ENCODE peak calls at places on chromosomes 1 and 21, in five cellular contexts. R is CD8-positive, alpha-beta memory T cell; S is PC-9; J is thoracic aorta; C is lower lobe of right lung. L is an unnamed sample. For H3K9me3, the result is how much of the 10 kb centered on the place peaks cover.

GRCh38 chr1:53737648-53738204 is 1.2 kb downstream of the GLIS1 start:
- DNase-seq in J (no peak), C (no peak), S (no peak), R (no peak), L (no peak)

GRCh38 chr1:201982923-201983805 is 716 bp downstream of the RNPEP start:
- DNase-seq in S (peak), J (no peak), R (peak), C (peak), L (peak)

GRCh38 chr1:240004086-240004749 is 87.5 kb upstream of the FMN2 start:
- DNase-seq in C (no peak), J (no peak), S (no peak), R (no peak), L (peak)

GRCh38 chr1:26081267-26082019 is 14.0 kb upstream of the TRIM63 start:
- DNase-seq in S (no peak), J (no peak), R (no peak), C (no peak), L (no peak)

GRCh38 chr1:59689741-59690140 is 125.0 kb upstream of the HOOK1 start:
- DNase-seq in S (no peak), R (no peak), C (no peak), J (no peak), L (no peak)

GRCh38 chr1:187443939-187444338 is 615.2 kb downstream of the PLA2G4A start:
- DNase-seq in S (no peak), J (no peak), R (no peak), C (no peak), L (no peak)

GRCh38 chr1:44611866-44612265 is 62.4 kb downstream of the TMEM53 start:
- DNase-seq in J (no peak), S (no peak), R (no peak), C (no peak), L (no peak)

GRCh38 chr1:20601123-20601825 is 12.4 kb downstream of the CDA start:
- DNase-seq in J (no peak), S (no peak), R (no peak), C (no peak), L (peak)

GRCh38 chr1:66464802-66465201 is 69.2 kb upstream of the SGIP1 start:
- DNase-seq in R (no peak), J (no peak), S (no peak), C (no peak), L (no peak)

GRCh38 chr21:25428537-25428936 is 178.7 kb downstream of the MRPL39 start:
- DNase-seq in R (no peak), J (no peak), S (no peak), C (no peak), L (no peak)
- H3K4me3 ChIP-seq in R (no peak), J (no peak), S (no peak), C (no peak), L (no peak)

DNA sequence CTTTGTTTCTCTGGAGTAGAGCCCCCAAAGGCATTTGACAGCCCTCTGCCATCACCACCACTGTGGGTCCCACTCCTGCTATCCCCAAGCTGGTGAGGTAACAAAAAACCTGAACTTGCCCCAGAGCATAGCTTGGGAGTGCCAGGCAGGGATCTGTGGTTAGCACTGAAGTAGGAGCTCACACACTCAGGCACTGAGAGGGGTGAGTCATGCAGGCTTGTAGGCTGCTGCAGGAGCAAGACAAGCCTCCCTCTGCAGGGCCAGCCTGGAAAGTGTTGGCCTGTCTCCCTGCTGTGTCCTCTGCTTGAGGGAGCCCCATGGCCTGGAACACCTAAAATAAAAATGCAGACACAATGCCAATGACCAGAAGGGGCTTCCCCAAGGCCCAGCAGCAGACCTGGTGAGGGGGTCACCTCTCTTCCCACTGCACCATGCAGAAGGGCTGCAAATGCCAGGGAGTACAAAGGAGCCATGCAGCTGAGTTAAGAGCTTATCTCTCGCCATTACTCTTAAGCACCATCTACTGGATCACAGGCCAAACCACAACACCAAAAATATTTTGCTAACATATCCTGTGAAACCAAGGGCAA is 108.9 kb upstream of the POGK start:
- DNase-seq in C (peak), R (no peak), J (no peak), S (no peak), L (no peak)
- H3K9me3 ChIP-seq in C (under half), R (under half), J (under half), S (under half), L (under half)

DNA sequence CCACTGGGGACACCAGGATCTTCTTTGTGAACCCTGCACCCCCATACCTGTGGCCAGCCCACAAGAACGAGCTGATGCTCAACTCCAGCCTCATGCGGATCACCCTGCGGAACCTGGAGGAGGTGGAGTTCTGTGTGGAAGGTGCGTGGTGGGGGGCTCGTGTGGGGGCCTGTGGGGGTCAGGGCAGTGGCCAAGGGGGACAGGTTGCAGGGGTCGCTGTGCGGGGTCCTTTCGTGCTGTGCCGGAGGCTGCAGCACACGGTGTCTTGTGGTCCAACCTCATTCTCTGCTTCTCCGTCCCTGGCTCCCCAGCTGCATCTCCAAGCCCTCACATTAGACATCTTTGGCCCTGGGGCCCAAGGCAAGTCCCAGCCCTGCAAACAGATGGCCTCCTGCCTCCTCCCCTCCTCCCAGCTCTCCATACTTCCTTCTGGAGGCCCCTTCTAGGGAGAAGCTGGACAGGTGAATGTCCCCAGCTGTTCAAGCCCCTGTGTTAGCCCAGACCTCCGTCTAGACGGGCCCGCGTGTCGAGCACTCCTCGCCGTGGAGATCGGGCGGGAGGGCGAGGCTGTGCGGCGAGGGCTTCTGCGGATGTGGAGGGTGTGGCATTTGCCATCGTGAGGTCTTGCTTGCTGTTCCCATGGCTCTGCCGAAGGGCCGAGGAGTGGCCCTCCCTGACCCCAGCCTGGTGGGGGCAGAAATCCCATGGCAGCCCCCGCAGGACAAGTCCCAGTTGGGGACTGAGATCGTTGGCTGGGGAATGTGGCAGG is 2.6 kb downstream of the AGRN start:
- DNase-seq in C (no peak), S (no peak), R (no peak), J (no peak), L (no peak)
- H3K4me3 ChIP-seq in C (no peak), S (peak), R (no peak), J (no peak), L (no peak)

GRCh38 chr1:2826736-2827292 is 25.3 kb upstream of the TTC34 start:
- DNase-seq in S (no peak), C (peak), J (no peak), R (no peak), L (no peak)
- H3K9me3 ChIP-seq in S (under half), C (under half), J (under half), R (under half), L (under half)

GRCh38 chr1:31787786-31788137 is 23.6 kb upstream of the ADGRB2 start:
- DNase-seq in J (no peak), C (no peak), S (no peak), R (no peak), L (peak)
- H3K4me3 ChIP-seq in J (peak), C (peak), S (peak), R (no peak), L (peak)

L was measured in OCI-LY7.